ENCODE peak calls at places on chromosomes 13 and 19, in four cellular contexts. H, L, K and R are unnamed samples.

GRCh38 chr13:114313061-114313860 is 1.0 kb upstream of the CHAMP1 start:
- DNase-seq in L (no peak), K (no peak), H (no peak), R (no peak)

GRCh38 chr19:8489591-8490394 is 12.6 kb downstream of the PRAM1 start:
- DNase-seq in K (peak; percentile 68), L (no peak), H (no peak), R (no peak)

GRCh38 chr13:21389124-21389523 is 70.0 kb downstream of the ZDHHC20 start:
- DNase-seq in K (no peak), H (no peak), L (no peak), R (no peak)

GRCh38 chr13:79501538-79502232 is 20.7 kb downstream of the NDFIP2 start:
- DNase-seq in L (no peak), H (no peak), K (no peak), R (no peak)

GRCh38 chr13:111372651-111373425 is 52.4 kb downstream of the TEX29 start:
- DNase-seq in H (no peak), K (no peak), L (no peak), R (no peak)

GRCh38 chr19:33157906-33158305 is 26.0 kb downstream of the WDR88 start:
- DNase-seq in K (peak; percentile 33), L (no peak), H (no peak), R (no peak)

GRCh38 chr13:30338331-30338851 is 31.0 kb upstream of the KATNAL1 start:
- DNase-seq in K (no peak), L (no peak), H (no peak), R (no peak)

GRCh38 chr13:73235385-73235784 is 176.6 kb downstream of the KLF5 start:
- DNase-seq in K (no peak), H (no peak), L (no peak), R (no peak)

GRCh38 chr19:54530866-54531265 is 28.2 kb downstream of the LAIR2 start:
- DNase-seq in K (no peak), H (no peak), L (no peak), R (no peak)

GRCh38 chr13:57630661-57631606 is 610 bp upstream of the PCDH17 start:
- DNase-seq in L (no peak), H (no peak), K (peak; percentile 67), R (no peak)

GRCh38 chr19:52307275-52307674 is 10.3 kb downstream of the ZNF480 start:
- DNase-seq in L (no peak), K (no peak), H (no peak), R (no peak)

GRCh38 chr13:23488442-23488841 is 54.9 kb upstream of the SACS start:
- DNase-seq in L (no peak), H (no peak), K (no peak), R (no peak)

GRCh38 chr13:99590519-99591011 is 89.3 kb downstream of the TM9SF2 start:
- DNase-seq in K (no peak), L (no peak), H (no peak), R (no peak)

GRCh38 chr19:10855879-10856522 is 7.8 kb downstream of the C19orf38 start:
- DNase-seq in L (no peak), K (no peak), H (peak; percentile 45), R (no peak)

GRCh38 chr13:97067342-97067895 is 73.1 kb upstream of the OXGR1 start:
- DNase-seq in K (no peak), H (no peak), L (no peak), R (no peak)

GRCh38 chr19:39070888-39071287 is 13.3 kb upstream of the ACP7 start:
- DNase-seq in L (no peak), K (no peak), H (no peak), R (no peak)

GRCh38 chr19:39074942-39075341 is 9.2 kb upstream of the ACP7 start:
- DNase-seq in H (no peak), L (no peak), K (no peak), R (no peak)

GRCh38 chr19:39078436-39079200 is 5.5 kb upstream of the ACP7 start:
- DNase-seq in L (no peak), K (no peak), H (peak; percentile 47), R (no peak)

GRCh38 chr19:39077323-39077722 is 6.8 kb upstream of the ACP7 start:
- DNase-seq in L (no peak), K (no peak), H (no peak), R (no peak)

GRCh38 chr19:39074205-39074692 is 9.9 kb upstream of the ACP7 start:
- DNase-seq in K (no peak), H (no peak), L (no peak), R (no peak)
- H3K4me1 ChIP-seq in K (no peaks in the 10 kb centered on the region), H (no peaks in the 10 kb centered on the region), L (no peaks in the 10 kb centered on the region), R (no peaks in the 10 kb centered on the region)

GRCh38 chr19:2036424-2036823 is 14.6 kb downstream of the MKNK2 start:
- DNase-seq in H (no peak), K (no peak), L (no peak), R (no peak)

GRCh38 chr19:2039959-2040646 is 10.9 kb downstream of the MKNK2 start:
- DNase-seq in L (no peak), H (no peak), K (no peak), R (peak; percentile 29)

GRCh38 chr19:2037676-2038255 is 13.3 kb downstream of the MKNK2 start:
- DNase-seq in L (no peak), H (no peak), K (no peak), R (no peak)

GRCh38 chr19:2039082-2039958 is 11.7 kb downstream of the MKNK2 start:
- DNase-seq in L (no peak), K (peak; percentile 76), H (no peak), R (no peak)

DNA sequence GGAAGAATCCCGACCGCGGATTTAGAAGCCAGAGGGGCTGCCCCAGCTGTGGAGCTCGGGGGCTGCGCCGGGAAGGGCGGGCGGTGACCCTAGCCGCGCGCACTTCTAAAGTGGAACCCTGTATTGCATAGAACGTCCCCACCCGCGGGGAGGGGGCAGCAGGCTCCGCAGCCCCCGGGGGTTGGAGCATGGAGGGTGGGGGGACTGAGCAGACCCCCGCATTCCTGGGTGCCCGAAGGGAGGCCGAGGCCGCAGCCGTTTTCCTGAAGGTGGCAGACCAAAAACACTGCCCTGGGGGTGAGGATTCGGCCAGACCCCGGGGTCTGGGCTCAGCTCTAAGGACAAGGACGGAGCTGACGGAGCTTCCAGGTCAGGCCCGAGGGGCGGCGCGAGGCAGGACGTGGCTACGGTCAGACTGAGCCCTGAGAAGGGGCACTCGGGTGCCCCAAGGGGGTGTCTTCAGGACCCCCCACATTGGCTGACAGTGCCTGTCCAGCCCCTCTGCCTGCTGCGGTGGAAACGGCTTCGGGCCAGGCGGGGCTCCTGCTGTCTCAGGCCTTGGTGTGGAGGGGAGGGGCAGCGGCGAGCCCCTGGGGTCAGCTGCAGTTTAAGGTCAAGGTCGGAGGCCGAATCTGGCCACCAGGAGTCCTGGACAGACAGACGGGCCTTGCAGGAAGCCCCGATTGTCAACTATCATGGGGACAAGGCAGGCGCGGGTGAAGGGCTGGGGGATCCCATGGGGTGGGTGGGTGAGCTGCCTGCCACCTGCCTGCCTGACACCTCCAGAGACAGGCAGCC is 12.6 kb downstream of the MKNK2 start:
- DNase-seq in H (no peak), L (no peak), K (peak; percentile 71), R (no peak)
- H3K36me3 ChIP-seq in H (peaks cover 24% of the 10 kb centered on the region), L (peaks cover 51% of the 10 kb centered on the region), K (peaks cover 3% of the 10 kb centered on the region), R (no peaks in the 10 kb centered on the region)

GRCh38 chr13:32063622-32064233 is 32.2 kb downstream of the FRY start:
- DNase-seq in H (no peak), K (no peak), L (no peak), R (no peak)
- H3K4me1 ChIP-seq in H (no peaks in the 10 kb centered on the region), K (no peaks in the 10 kb centered on the region), L (no peaks in the 10 kb centered on the region), R (no peaks in the 10 kb centered on the region)

DNA sequence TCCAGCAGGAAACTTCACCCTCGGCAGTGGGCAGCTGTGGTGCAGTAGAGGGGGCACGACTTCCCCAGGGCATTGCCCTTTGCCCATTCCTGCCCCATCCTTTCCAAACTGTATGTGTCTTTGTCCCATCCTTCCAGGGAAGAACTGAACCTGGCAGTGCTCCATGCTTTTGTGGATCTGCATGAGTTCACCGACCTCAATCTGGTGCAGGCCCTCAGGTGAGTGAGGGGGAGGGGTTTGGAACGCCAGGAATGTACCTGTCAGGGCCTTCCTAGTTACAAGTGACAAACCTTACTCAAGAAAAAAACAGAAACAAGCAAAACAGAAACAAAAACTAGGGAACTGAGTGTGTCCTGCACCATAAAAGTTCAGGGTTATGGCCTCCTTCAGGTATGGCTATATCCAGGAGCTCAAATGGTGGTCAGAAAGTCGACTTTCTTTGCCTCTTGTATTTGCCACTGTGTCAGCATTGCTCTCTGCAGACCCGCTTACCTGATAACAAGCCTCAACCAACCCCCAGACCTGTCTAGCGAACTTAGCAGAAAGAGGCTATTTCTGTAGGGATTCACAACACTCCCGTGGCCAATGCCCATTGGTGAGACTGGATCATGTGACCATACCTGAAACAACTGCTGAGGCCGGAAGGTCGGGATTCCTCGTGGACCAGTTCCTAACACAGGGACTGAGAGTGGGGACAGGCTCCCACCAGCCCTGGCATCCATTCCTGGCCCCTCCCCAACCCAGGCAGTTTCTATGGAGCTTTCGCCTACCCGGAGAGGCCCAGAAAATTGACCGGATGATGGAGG is 4.2 kb downstream of the CYTH2 start:
- DNase-seq in L (no peak), H (no peak), K (no peak), R (no peak)
- H3K36me3 ChIP-seq in L (peaks cover 84% of the 10 kb centered on the region), H (peaks cover 10% of the 10 kb centered on the region), K (peaks cover 7% of the 10 kb centered on the region), R (no peaks in the 10 kb centered on the region)

GRCh38 chr19:18486746-18487145 is 35.1 kb downstream of the ELL start:
- DNase-seq in K (no peak), L (no peak), H (no peak), R (no peak)
- H3K4me1 ChIP-seq in K (no peaks in the 10 kb centered on the region), L (no peaks in the 10 kb centered on the region), H (peaks cover 17% of the 10 kb centered on the region), R (no peaks in the 10 kb centered on the region)

GRCh38 chr19:21308778-21309177 is 20.4 kb downstream of the ZNF708 start:
- DNase-seq in L (no peak), K (no peak), H (no peak), R (no peak)

GRCh38 chr19:21317821-21318220 is 11.4 kb downstream of the ZNF708 start:
- DNase-seq in L (no peak), K (no peak), H (no peak), R (no peak)

GRCh38 chr19:21314676-21315075 is 14.5 kb downstream of the ZNF708 start:
- DNase-seq in H (no peak), L (no peak), K (no peak), R (no peak)
- H3K36me3 ChIP-seq in H (no peaks in the 10 kb centered on the region), L (peaks cover 16% of the 10 kb centered on the region), K (no peaks in the 10 kb centered on the region), R (no peaks in the 10 kb centered on the region)

GRCh38 chr19:1469936-1470863 is 8.8 kb downstream of the C19orf25 start:
- DNase-seq in H (peak; percentile 43), L (no peak), K (no peak), R (no peak)
- H3K4me1 ChIP-seq in H (peaks cover 8% of the 10 kb centered on the region), L (peaks cover 10% of the 10 kb centered on the region), K (no peaks in the 10 kb centered on the region), R (peaks cover 12% of the 10 kb centered on the region)

DNA sequence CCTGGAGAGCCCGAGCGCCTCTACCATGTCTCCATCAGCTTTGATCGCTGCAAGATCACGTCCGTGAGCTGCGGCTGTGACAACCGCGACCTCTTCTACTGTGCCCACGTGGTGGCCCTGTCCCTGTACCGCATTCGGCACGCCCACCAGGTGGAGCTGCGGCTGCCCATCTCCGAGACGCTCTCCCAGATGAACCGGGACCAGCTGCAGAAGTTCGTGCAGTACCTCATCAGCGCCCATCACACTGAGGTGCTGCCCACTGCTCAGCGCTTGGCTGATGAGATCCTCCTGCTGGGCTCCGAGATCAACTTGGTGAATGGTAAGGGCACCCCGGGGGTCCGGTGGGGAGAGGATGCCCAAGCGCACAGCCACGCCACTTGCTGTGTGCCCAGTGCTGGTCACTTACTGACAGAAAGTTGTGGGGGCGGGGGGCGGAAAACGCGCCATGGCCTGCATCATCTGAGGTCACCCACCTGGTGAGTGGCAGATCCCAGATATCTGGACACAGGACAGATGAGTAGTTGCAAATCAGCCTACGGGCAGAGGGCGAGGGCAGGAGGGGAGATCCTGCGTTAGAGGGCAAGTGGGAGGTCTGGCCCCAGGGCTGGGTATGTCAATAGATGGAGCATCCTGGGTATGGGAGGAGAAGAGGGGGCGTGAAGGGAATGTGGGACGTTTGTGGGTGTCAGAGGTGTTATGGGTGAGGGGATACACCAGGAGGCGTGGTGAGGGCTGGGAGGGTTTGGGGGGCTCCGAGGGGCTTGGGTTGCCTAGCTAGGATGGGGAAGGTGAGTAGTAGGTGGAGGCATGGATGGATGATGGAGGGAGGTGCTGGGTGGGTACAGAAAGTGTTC is 9.8 kb downstream of the ZSWIM4 start:
- DNase-seq in L (no peak), K (no peak), H (no peak), R (no peak)
- H3K36me3 ChIP-seq in L (peaks cover 10% of the 10 kb centered on the region), K (no peaks in the 10 kb centered on the region), H (no peaks in the 10 kb centered on the region), R (no peaks in the 10 kb centered on the region)